ENCODE peak calls at places on chromosome 6, in seven cellular contexts. A is body of pancreas; L is spleen; V is gastrocnemius medialis; F is stomach; S is CD8-positive, alpha-beta T cell; P is effector memory CD4-positive, alpha-beta T cell. Z is an unnamed sample.

GRCh38 chr6:118602300-118602699 is 49.1 kb downstream of the CEP85L start:
- DNase-seq in F (no peak), P (no peak), L (no peak), V (no peak), S (no peak), A (no peak), Z (no peak)

GRCh38 chr6:45504947-45505346 is 127.2 kb upstream of the SUPT3H start:
- DNase-seq in A (peak; percentile 17), F (peak; percentile 39), P (no peak), V (peak; percentile 23), S (no peak), L (no peak), Z (no peak)

GRCh38 chr6:19578489-19578888 is 258.7 kb upstream of the ID4 start:
- DNase-seq in L (no peak), F (no peak), S (no peak), P (no peak), A (no peak), V (no peak), Z (no peak)

GRCh38 chr6:89999995-90000825 is 105.9 kb downstream of the GJA10 start:
- DNase-seq in S (no peak), F (no peak), A (no peak), V (no peak), L (no peak), P (no peak), Z (no peak)

GRCh38 chr6:108944058-108944457 is 95.8 kb downstream of the ARMC2 start:
- DNase-seq in S (no peak), P (no peak), V (peak; percentile 72), L (no peak), F (no peak), A (no peak), Z (no peak)

GRCh38 chr6:44925100-44925739 is 402.9 kb upstream of the RUNX2 start:
- DNase-seq in P (peak; percentile 47), F (no peak), A (no peak), S (peak; percentile 27), L (no peak), V (no peak), Z (no peak)

GRCh38 chr6:114024746-114025145 is 53.8 kb upstream of the HDAC2 start:
- DNase-seq in L (no peak), V (no peak), A (no peak), F (no peak), S (no peak), P (no peak), Z (no peak)

GRCh38 chr6:141326426-141326825 is 806.3 kb upstream of the GJE1 start:
- DNase-seq in F (no peak), P (no peak), V (peak; percentile 31), A (no peak), L (no peak), S (peak; percentile 24), Z (no peak)

GRCh38 chr6:41469951-41470340 is 76.2 kb upstream of the FOXP4 start:
- DNase-seq in V (no peak), A (no peak), S (no peak), L (no peak), F (peak; percentile 43), P (no peak), Z (no peak)

GRCh38 chr6:27096834-27097511 is 150.5 kb upstream of the PRSS16 start:
- DNase-seq in V (no peak), P (no peak), L (no peak), S (no peak), F (peak; percentile 39), A (peak; percentile 53), Z (no peak)

GRCh38 chr6:90765491-90765890 is 178.6 kb upstream of the MAP3K7 start:
- DNase-seq in S (no peak), P (no peak), A (no peak), F (no peak), V (no peak), L (no peak), Z (no peak)

GRCh38 chr6:119655124-119655523 is 305.6 kb upstream of the MAN1A1 start:
- DNase-seq in S (no peak), A (no peak), F (no peak), P (no peak), L (no peak), V (no peak), Z (no peak)
- H3K4me3 ChIP-seq in S (no peak overlapping the region), A (no peak overlapping the region), F (no peak overlapping the region), P (no peak overlapping the region), L (no peak overlapping the region), V (no peak overlapping the region), Z (no peak overlapping the region)

DNA sequence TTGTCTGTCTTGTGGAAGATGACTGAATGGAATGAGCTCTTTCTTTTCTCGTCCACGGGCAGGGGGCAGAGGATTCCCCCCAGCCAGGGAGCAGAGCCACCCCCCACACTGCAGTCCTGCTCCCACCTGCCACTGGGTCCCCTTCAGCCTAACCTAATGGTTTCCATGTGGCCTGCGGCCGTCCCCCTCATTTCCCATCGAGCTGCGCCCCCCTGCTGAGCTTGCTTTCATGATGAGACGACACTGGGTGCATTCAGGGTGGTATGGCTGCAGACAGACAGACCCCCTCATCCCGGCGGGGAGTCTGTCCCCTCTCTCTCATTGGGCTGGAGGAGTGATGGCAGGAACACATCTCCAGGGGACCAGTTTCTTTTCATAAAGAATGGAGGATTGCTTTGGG is 140.8 kb downstream of the DTNBP1 start:
- DNase-seq in P (no peak), S (no peak), L (peak; percentile 71), F (no peak), A (no peak), V (no peak), Z (no peak)
- H3K27ac ChIP-seq in P (no peak overlapping the region), S (no peak overlapping the region), L (peak overlapping the region; percentile 59), F (no peak overlapping the region), A (no peak overlapping the region), V (peak overlapping the region; percentile 52), Z (no peak overlapping the region)

GRCh38 chr6:1737463-1738311 is 128.0 kb downstream of the FOXC1 start:
- DNase-seq in F (no peak), A (no peak), S (no peak), V (no peak), L (no peak), P (no peak), Z (no peak)
- H3K4me3 ChIP-seq in F (no peak overlapping the region), A (no peak overlapping the region), S (no peak overlapping the region), V (no peak overlapping the region), L (no peak overlapping the region), P (no peak overlapping the region), Z (no peak overlapping the region)

DNA sequence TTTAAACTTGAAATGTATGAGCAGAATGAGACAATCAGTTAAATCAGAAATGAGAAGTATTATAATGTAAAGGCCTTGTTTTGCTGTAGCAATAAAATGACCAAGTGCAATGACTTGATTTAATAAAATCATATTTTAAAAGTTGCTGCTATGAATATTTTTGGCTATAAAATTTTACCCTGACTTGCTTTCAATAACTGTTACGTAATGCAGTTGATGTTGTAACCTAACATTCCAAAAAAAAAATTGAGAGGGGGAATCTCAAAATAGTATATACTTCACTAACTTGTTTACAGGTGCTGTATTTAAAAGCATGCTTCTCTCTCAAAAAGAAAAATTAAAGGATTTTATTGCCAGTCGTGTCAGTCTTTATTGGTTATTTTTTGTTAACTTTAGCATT is 71.6 kb upstream of the ADGRF4 start:
- DNase-seq in S (no peak), L (no peak), A (no peak), F (no peak), P (no peak), V (no peak), Z (no peak)
- H3K27ac ChIP-seq in S (no peak overlapping the region), L (no peak overlapping the region), A (no peak overlapping the region), F (no peak overlapping the region), P (no peak overlapping the region), V (no peak overlapping the region), Z (no peak overlapping the region)

DNA sequence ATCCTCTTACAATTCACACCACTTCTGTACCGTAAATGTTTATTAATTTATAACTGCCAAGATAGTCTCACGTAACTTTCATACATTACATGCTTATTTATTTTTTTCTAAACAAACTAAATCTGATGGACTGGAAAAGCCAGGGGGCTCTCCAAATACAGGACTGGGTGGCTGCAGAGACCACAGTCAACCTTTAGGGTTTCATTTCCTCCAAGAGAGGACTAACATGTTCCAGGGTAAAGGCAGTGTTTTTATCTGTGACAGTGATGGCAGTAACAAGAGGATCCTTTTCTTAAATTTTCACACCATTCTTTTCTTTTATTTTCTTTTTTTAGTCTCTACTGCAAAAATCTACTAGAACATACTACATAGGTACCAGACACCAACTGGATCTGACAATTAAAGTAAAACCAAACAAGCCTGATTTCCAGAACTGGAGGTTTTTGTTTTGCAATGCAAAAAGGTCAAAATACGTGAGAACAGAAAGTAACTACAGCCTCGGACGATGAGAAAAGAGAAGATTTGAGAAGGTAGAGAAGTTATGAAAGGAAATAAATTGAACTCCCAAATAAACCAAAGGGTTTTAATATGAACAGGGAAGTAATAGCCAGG is 1.2 kb downstream of the LMBRD1 start:
- DNase-seq in L (no peak), F (no peak), A (no peak), S (no peak), V (no peak), P (no peak), Z (no peak)
- H3K4me3 ChIP-seq in L (peak overlapping the region; percentile 63), F (peak overlapping the region; percentile 89), A (peak overlapping the region; percentile 52), S (peak overlapping the region; percentile 61), V (peak overlapping the region; percentile 99), P (peak overlapping the region; percentile 91), Z (peak overlapping the region; percentile 66)

Z was measured in Peyer's patch.